ENCODE peak calls at places on chromosomes 4 and X, in five cellular contexts. One of them, this sample, is unnamed.

GRCh38 chr4:112253382-112254000 is 21.9 kb downstream of the AP1AR start:
- DNase-seq in DND-41: no peak
- DNase-seq in lower lobe of right lung: no peak
- DNase-seq in hypothalamus: no peak
- DNase-seq in Caki2: no peak
- DNase-seq in this sample: no peak

GRCh38 chr4:15955670-15956069 is 7.3 kb downstream of the FGFBP2 start:
- DNase-seq in DND-41: no peak
- DNase-seq in lower lobe of right lung: no peak
- DNase-seq in hypothalamus: no peak
- DNase-seq in Caki2: peak
- DNase-seq in this sample: no peak

GRCh38 chrX:9037296-9037695 is 3.4 kb upstream of the FAM9B start:
- DNase-seq in DND-41: no peak
- DNase-seq in lower lobe of right lung: no peak
- DNase-seq in hypothalamus: no peak
- DNase-seq in Caki2: no peak
- DNase-seq in this sample: no peak

GRCh38 chrX:134513091-134513490 is 53.1 kb downstream of the HPRT1 start:
- DNase-seq in DND-41: no peak
- DNase-seq in lower lobe of right lung: no peak
- DNase-seq in hypothalamus: no peak
- DNase-seq in Caki2: no peak
- DNase-seq in this sample: no peak

GRCh38 chr4:159269143-159269542 is 166.3 kb downstream of the RAPGEF2 start:
- DNase-seq in DND-41: no peak
- DNase-seq in lower lobe of right lung: no peak
- DNase-seq in hypothalamus: no peak
- DNase-seq in Caki2: no peak
- DNase-seq in this sample: no peak

GRCh38 chr4:77155631-77156345 is 1.2 kb upstream of the CCNG2 start:
- DNase-seq in DND-41: no peak
- DNase-seq in lower lobe of right lung: no peak
- DNase-seq in hypothalamus: no peak
- DNase-seq in Caki2: no peak
- DNase-seq in this sample: no peak

GRCh38 chr4:106914223-106914622 is 121.9 kb downstream of the DKK2 start:
- DNase-seq in DND-41: no peak
- DNase-seq in lower lobe of right lung: no peak
- DNase-seq in hypothalamus: no peak
- DNase-seq in Caki2: no peak
- DNase-seq in this sample: no peak

GRCh38 chr4:98446499-98447375 is 185.6 kb downstream of the RAP1GDS1 start:
- DNase-seq in DND-41: peak
- DNase-seq in lower lobe of right lung: peak
- DNase-seq in hypothalamus: no peak
- DNase-seq in Caki2: no peak
- DNase-seq in this sample: no peak

GRCh38 chr4:168840988-168841681 is 168.9 kb downstream of the CBR4 start:
- DNase-seq in DND-41: no peak
- DNase-seq in lower lobe of right lung: no peak
- DNase-seq in hypothalamus: no peak
- DNase-seq in Caki2: no peak
- DNase-seq in this sample: no peak

GRCh38 chr4:109701566-109702399 is 1.5 kb downstream of the CASP6 start:
- DNase-seq in DND-41: no peak
- DNase-seq in lower lobe of right lung: no peak
- DNase-seq in hypothalamus: no peak
- DNase-seq in Caki2: no peak
- DNase-seq in this sample: no peak

GRCh38 chrX:2463973-2464676 is 36.7 kb downstream of the DHRSX start:
- DNase-seq in DND-41: no peak
- DNase-seq in lower lobe of right lung: peak
- DNase-seq in hypothalamus: no peak
- DNase-seq in Caki2: no peak
- DNase-seq in this sample: no peak

GRCh38 chrX:115413246-115413878 is 123.8 kb downstream of the LUZP4 start:
- DNase-seq in DND-41: no peak
- DNase-seq in lower lobe of right lung: no peak
- DNase-seq in hypothalamus: no peak
- DNase-seq in Caki2: no peak
- DNase-seq in this sample: no peak

GRCh38 chrX:106980952-106981626 is 18.9 kb downstream of the MORC4 start:
- DNase-seq in DND-41: no peak
- DNase-seq in lower lobe of right lung: no peak
- DNase-seq in hypothalamus: no peak
- DNase-seq in Caki2: no peak
- DNase-seq in this sample: no peak

GRCh38 chr4:48665555-48666186 is 114.4 kb downstream of the FRYL start:
- DNase-seq in DND-41: no peak
- DNase-seq in lower lobe of right lung: no peak
- DNase-seq in hypothalamus: no peak
- DNase-seq in Caki2: peak
- DNase-seq in this sample: no peak

GRCh38 chr4:152961752-152962117 is 25.6 kb downstream of the FHDC1 start:
- DNase-seq in DND-41: no peak
- DNase-seq in lower lobe of right lung: no peak
- DNase-seq in hypothalamus: no peak
- DNase-seq in Caki2: no peak
- DNase-seq in this sample: no peak

GRCh38 chr4:159417006-159417405 is 314.1 kb downstream of the RAPGEF2 start:
- DNase-seq in DND-41: no peak
- DNase-seq in lower lobe of right lung: no peak
- DNase-seq in hypothalamus: no peak
- DNase-seq in Caki2: no peak
- DNase-seq in this sample: no peak

GRCh38 chr4:66636321-66636720 is 909.0 kb downstream of the CENPC start:
- DNase-seq in DND-41: no peak
- DNase-seq in lower lobe of right lung: no peak
- DNase-seq in hypothalamus: no peak
- DNase-seq in Caki2: no peak
- DNase-seq in this sample: no peak

GRCh38 chr4:81378398-81378797 is 93.3 kb downstream of the RASGEF1B start:
- DNase-seq in DND-41: no peak
- DNase-seq in lower lobe of right lung: no peak
- DNase-seq in hypothalamus: no peak
- DNase-seq in Caki2: no peak
- DNase-seq in this sample: no peak

GRCh38 chr4:6273661-6273990 is 4.0 kb downstream of the WFS1 start:
- DNase-seq in DND-41: no peak
- DNase-seq in lower lobe of right lung: no peak
- DNase-seq in hypothalamus: no peak
- DNase-seq in Caki2: no peak
- DNase-seq in this sample: no peak

GRCh38 chr4:5824635-5825034 is 68.3 kb downstream of the CRMP1 start:
- DNase-seq in DND-41: peak
- DNase-seq in lower lobe of right lung: no peak
- DNase-seq in hypothalamus: no peak
- DNase-seq in Caki2: peak
- DNase-seq in this sample: no peak

GRCh38 chr4:134936014-134936413 is 734.4 kb upstream of the PABPC4L start:
- DNase-seq in DND-41: no peak
- DNase-seq in lower lobe of right lung: no peak
- DNase-seq in hypothalamus: no peak
- DNase-seq in Caki2: no peak
- DNase-seq in this sample: no peak

GRCh38 chr4:124803641-124804040 is 91.1 kb upstream of the ANKRD50 start:
- DNase-seq in DND-41: no peak
- DNase-seq in lower lobe of right lung: no peak
- DNase-seq in hypothalamus: no peak
- DNase-seq in Caki2: no peak
- DNase-seq in this sample: no peak

GRCh38 chrX:23503835-23504539 is 163.3 kb upstream of the PRDX4 start:
- DNase-seq in DND-41: no peak
- DNase-seq in lower lobe of right lung: peak
- DNase-seq in hypothalamus: no peak
- DNase-seq in Caki2: peak
- DNase-seq in this sample: peak

GRCh38 chr4:2827071-2827873 is 16.4 kb upstream of the ADD1 start:
- DNase-seq in DND-41: no peak
- DNase-seq in lower lobe of right lung: peak
- DNase-seq in hypothalamus: no peak
- DNase-seq in Caki2: no peak
- DNase-seq in this sample: no peak

GRCh38 chr4:168059251-168059650 is 33.1 kb upstream of the ANXA10 start:
- DNase-seq in DND-41: no peak
- DNase-seq in lower lobe of right lung: no peak
- DNase-seq in hypothalamus: no peak
- DNase-seq in Caki2: no peak
- DNase-seq in this sample: no peak

GRCh38 chr4:139154134-139154421 is 22.9 kb downstream of the ELF2 start:
- DNase-seq in DND-41: no peak
- DNase-seq in lower lobe of right lung: no peak
- DNase-seq in hypothalamus: no peak
- DNase-seq in Caki2: no peak
- DNase-seq in this sample: no peak

GRCh38 chr4:152352645-152353116 is 183.2 kb downstream of the FBXW7 start:
- DNase-seq in DND-41: peak
- DNase-seq in lower lobe of right lung: no peak
- DNase-seq in hypothalamus: peak
- DNase-seq in Caki2: peak
- DNase-seq in this sample: no peak

GRCh38 chr4:149409186-149410056 is 406.2 kb downstream of the IQCM start:
- DNase-seq in DND-41: no peak
- DNase-seq in lower lobe of right lung: no peak
- DNase-seq in hypothalamus: peak
- DNase-seq in Caki2: peak
- DNase-seq in this sample: no peak

GRCh38 chrX:4655743-4656142 is 942.3 kb upstream of the PRKX start:
- DNase-seq in DND-41: no peak
- DNase-seq in lower lobe of right lung: no peak
- DNase-seq in hypothalamus: no peak
- DNase-seq in Caki2: no peak
- DNase-seq in this sample: no peak

GRCh38 chr4:128468485-128468989 is 180.9 kb upstream of the PGRMC2 start:
- DNase-seq in DND-41: no peak
- DNase-seq in lower lobe of right lung: no peak
- DNase-seq in hypothalamus: no peak
- DNase-seq in Caki2: peak
- DNase-seq in this sample: no peak

This sample was measured in NCI-H1930.